ENCODE peak calls at places on chromosomes 5 and 9, in four cellular contexts. T is H4, A is A673, L is stomach. G is an unnamed sample.
A peak's percentile ranks its signal among the peaks of the same experiment; 100 is the strongest.

GRCh38 chr9:10232352-10232930 is 380.4 kb downstream of the PTPRD start:
- DNase-seq in T (no peak), A (peak; percentile 18), L (peak; percentile 25), G (no peak)

GRCh38 chr5:62340392-62340791 is 34.4 kb downstream of the KIF2A start:
- DNase-seq in T (no peak), A (peak; percentile 49), L (no peak), G (no peak)

GRCh38 chr9:69961834-69962233 is 81.8 kb upstream of the MAMDC2 start:
- DNase-seq in T (no peak), A (no peak), L (no peak), G (no peak)

GRCh38 chr5:50727149-50727496 is 60.7 kb downstream of the PARP8 start:
- DNase-seq in T (no peak), A (no peak), L (peak; percentile 50), G (no peak)

GRCh38 chr5:134240421-134240962 is 14.6 kb upstream of the PPP2CA start:
- DNase-seq in T (no peak), A (no peak), L (no peak), G (peak; percentile 73)

GRCh38 chr9:33697171-33697570 is 98.2 kb upstream of the PRSS3 start:
- DNase-seq in T (no peak), A (no peak), L (no peak), G (no peak)

GRCh38 chr9:128088253-128088945 is 20.4 kb downstream of the SLC25A25 start:
- DNase-seq in T (no peak), A (no peak), L (no peak), G (no peak)

GRCh38 chr9:91816356-91816755 is 133.7 kb downstream of the ROR2 start:
- DNase-seq in T (peak; percentile 1), A (no peak), L (no peak), G (no peak)

GRCh38 chr9:33106827-33107621 is 30.6 kb upstream of the SMU1 start:
- DNase-seq in T (peak; percentile 77), A (no peak), L (peak; percentile 45), G (peak; percentile 76)

GRCh38 chr9:134591573-134591981 is 50.0 kb upstream of the COL5A1 start:
- DNase-seq in T (peak; percentile 58), A (no peak), L (no peak), G (no peak)

GRCh38 chr9:134240371-134240770 is 76.0 kb upstream of the RNU6ATAC start:
- DNase-seq in T (no peak), A (no peak), L (no peak), G (no peak)

GRCh38 chr9:95509851-95510529 is 6.8 kb downstream of the PTCH1 start:
- DNase-seq in T (no peak), A (peak; percentile 56), L (no peak), G (no peak)

GRCh38 chr5:128757560-128757959 is 207.7 kb upstream of the SLC27A6 start:
- DNase-seq in T (no peak), A (no peak), L (no peak), G (no peak)

GRCh38 chr9:13278023-13278367 is 1.5 kb downstream of the MPDZ start:
- DNase-seq in T (peak; percentile 9), A (no peak), L (no peak), G (no peak)

GRCh38 chr9:135047026-135047350 is 40.5 kb upstream of the OLFM1 start:
- DNase-seq in T (no peak), A (no peak), L (peak; percentile 14), G (no peak)

GRCh38 chr5:141135030-141135717 is at the start of gene PCDHB5:
- DNase-seq in T (no peak), A (peak; percentile 90), L (no peak), G (peak; percentile 5)